ENCODE peak calls at places on chromosomes 12 and 14, in nine cellular contexts. One of them, this sample, is unnamed.

GRCh38 chr12:121925361-121925725 is 7.0 kb downstream of the CFAP251 start:
- DNase-seq in neural progenitor cell: no peak
- DNase-seq in PC-3: no peak
- DNase-seq in Panc1: no peak
- DNase-seq in CD8-positive, alpha-beta memory T cell: no peak
- DNase-seq in left ventricle myocardium inferior: no peak
- DNase-seq in esophagus squamous epithelium: no peak
- DNase-seq in heart left ventricle: peak; percentile 29
- DNase-seq in ovary: no peak
- DNase-seq in this sample: no peak

GRCh38 chr14:56199095-56199975 is 81.1 kb downstream of the PELI2 start:
- DNase-seq in left ventricle myocardium inferior: no peak
- DNase-seq in Panc1: no peak
- DNase-seq in ovary: peak; percentile 52
- DNase-seq in CD8-positive, alpha-beta memory T cell: no peak
- DNase-seq in esophagus squamous epithelium: no peak
- DNase-seq in PC-3: no peak
- DNase-seq in neural progenitor cell: no peak
- DNase-seq in heart left ventricle: peak; percentile 43
- DNase-seq in this sample: peak; percentile 80

GRCh38 chr14:100375273-100375962 is 52.3 kb downstream of the SLC25A47 start:
- DNase-seq in neural progenitor cell: no peak
- DNase-seq in left ventricle myocardium inferior: peak; percentile 79
- DNase-seq in esophagus squamous epithelium: peak; percentile 18
- DNase-seq in heart left ventricle: peak; percentile 91
- DNase-seq in ovary: no peak
- DNase-seq in Panc1: no peak
- DNase-seq in CD8-positive, alpha-beta memory T cell: peak; percentile 33
- DNase-seq in PC-3: peak; percentile 44
- DNase-seq in this sample: peak; percentile 77

GRCh38 chr12:21585485-21585884 is 19.2 kb downstream of the GYS2 start:
- DNase-seq in ovary: no peak
- DNase-seq in Panc1: no peak
- DNase-seq in heart left ventricle: no peak
- DNase-seq in PC-3: no peak
- DNase-seq in CD8-positive, alpha-beta memory T cell: no peak
- DNase-seq in esophagus squamous epithelium: no peak
- DNase-seq in left ventricle myocardium inferior: no peak
- DNase-seq in neural progenitor cell: no peak
- DNase-seq in this sample: no peak

GRCh38 chr14:96806836-96807235 is 9.7 kb downstream of the VRK1 start:
- DNase-seq in ovary: no peak
- DNase-seq in esophagus squamous epithelium: no peak
- DNase-seq in Panc1: no peak
- DNase-seq in left ventricle myocardium inferior: no peak
- DNase-seq in PC-3: no peak
- DNase-seq in heart left ventricle: no peak
- DNase-seq in neural progenitor cell: no peak
- DNase-seq in CD8-positive, alpha-beta memory T cell: no peak
- DNase-seq in this sample: no peak

GRCh38 chr12:1810201-1810930 is 10.0 kb upstream of the LRTM2 start:
- DNase-seq in esophagus squamous epithelium: no peak
- DNase-seq in neural progenitor cell: no peak
- DNase-seq in ovary: no peak
- DNase-seq in Panc1: no peak
- DNase-seq in CD8-positive, alpha-beta memory T cell: no peak
- DNase-seq in heart left ventricle: peak; percentile 22
- DNase-seq in PC-3: no peak
- DNase-seq in left ventricle myocardium inferior: peak; percentile 3
- DNase-seq in this sample: no peak

GRCh38 chr14:24941719-24942118 is 108.2 kb downstream of the STXBP6 start:
- DNase-seq in CD8-positive, alpha-beta memory T cell: no peak
- DNase-seq in heart left ventricle: no peak
- DNase-seq in neural progenitor cell: no peak
- DNase-seq in ovary: no peak
- DNase-seq in esophagus squamous epithelium: no peak
- DNase-seq in left ventricle myocardium inferior: no peak
- DNase-seq in Panc1: no peak
- DNase-seq in PC-3: no peak
- DNase-seq in this sample: peak; percentile 3

GRCh38 chr12:120865094-120865493 is 39.1 kb downstream of the SPPL3 start:
- DNase-seq in heart left ventricle: no peak
- DNase-seq in left ventricle myocardium inferior: no peak
- DNase-seq in neural progenitor cell: no peak
- DNase-seq in PC-3: no peak
- DNase-seq in CD8-positive, alpha-beta memory T cell: no peak
- DNase-seq in Panc1: no peak
- DNase-seq in ovary: no peak
- DNase-seq in esophagus squamous epithelium: no peak
- DNase-seq in this sample: no peak

GRCh38 chr14:101241807-101242278 is 319.5 kb upstream of the DIO3 start:
- DNase-seq in Panc1: no peak
- DNase-seq in neural progenitor cell: no peak
- DNase-seq in PC-3: peak; percentile 66
- DNase-seq in left ventricle myocardium inferior: no peak
- DNase-seq in esophagus squamous epithelium: no peak
- DNase-seq in CD8-positive, alpha-beta memory T cell: no peak
- DNase-seq in ovary: no peak
- DNase-seq in heart left ventricle: no peak
- DNase-seq in this sample: no peak

GRCh38 chr12:52993558-52993869 is 12.7 kb upstream of the EIF4B start:
- DNase-seq in esophagus squamous epithelium: no peak
- DNase-seq in ovary: no peak
- DNase-seq in neural progenitor cell: no peak
- DNase-seq in left ventricle myocardium inferior: no peak
- DNase-seq in CD8-positive, alpha-beta memory T cell: no peak
- DNase-seq in PC-3: no peak
- DNase-seq in Panc1: no peak
- DNase-seq in heart left ventricle: no peak
- DNase-seq in this sample: no peak

GRCh38 chr14:25413058-25413457 is 363.1 kb upstream of the STXBP6 start:
- DNase-seq in ovary: no peak
- DNase-seq in esophagus squamous epithelium: no peak
- DNase-seq in Panc1: no peak
- DNase-seq in neural progenitor cell: no peak
- DNase-seq in CD8-positive, alpha-beta memory T cell: no peak
- DNase-seq in PC-3: no peak
- DNase-seq in heart left ventricle: no peak
- DNase-seq in left ventricle myocardium inferior: no peak
- DNase-seq in this sample: no peak

GRCh38 chr12:64675795-64676194 is 65.5 kb downstream of the RASSF3 start:
- DNase-seq in neural progenitor cell: no peak
- DNase-seq in PC-3: peak; percentile 30
- DNase-seq in heart left ventricle: peak; percentile 82
- DNase-seq in Panc1: no peak
- DNase-seq in left ventricle myocardium inferior: peak; percentile 30
- DNase-seq in CD8-positive, alpha-beta memory T cell: no peak
- DNase-seq in esophagus squamous epithelium: no peak
- DNase-seq in ovary: no peak
- DNase-seq in this sample: peak; percentile 57

GRCh38 chr14:86708846-86709339 is 1178.9 kb downstream of the FLRT2 start:
- DNase-seq in PC-3: no peak
- DNase-seq in ovary: no peak
- DNase-seq in Panc1: no peak
- DNase-seq in esophagus squamous epithelium: no peak
- DNase-seq in CD8-positive, alpha-beta memory T cell: no peak
- DNase-seq in neural progenitor cell: no peak
- DNase-seq in left ventricle myocardium inferior: no peak
- DNase-seq in heart left ventricle: no peak
- DNase-seq in this sample: no peak

GRCh38 chr14:89202413-89202812 is 214.6 kb downstream of the FOXN3 start:
- DNase-seq in heart left ventricle: no peak
- DNase-seq in neural progenitor cell: no peak
- DNase-seq in ovary: no peak
- DNase-seq in left ventricle myocardium inferior: no peak
- DNase-seq in esophagus squamous epithelium: no peak
- DNase-seq in Panc1: no peak
- DNase-seq in CD8-positive, alpha-beta memory T cell: no peak
- DNase-seq in PC-3: no peak
- DNase-seq in this sample: no peak

GRCh38 chr12:111705672-111706071 is 19.8 kb downstream of the ACAD10 start:
- DNase-seq in ovary: no peak
- DNase-seq in CD8-positive, alpha-beta memory T cell: no peak
- DNase-seq in PC-3: no peak
- DNase-seq in esophagus squamous epithelium: no peak
- DNase-seq in heart left ventricle: no peak
- DNase-seq in Panc1: no peak
- DNase-seq in left ventricle myocardium inferior: no peak
- DNase-seq in neural progenitor cell: no peak
- DNase-seq in this sample: no peak

GRCh38 chr14:51129130-51129529 is 34.2 kb upstream of the TRIM9 start:
- DNase-seq in neural progenitor cell: no peak
- DNase-seq in Panc1: no peak
- DNase-seq in CD8-positive, alpha-beta memory T cell: no peak
- DNase-seq in esophagus squamous epithelium: no peak
- DNase-seq in PC-3: no peak
- DNase-seq in ovary: no peak
- DNase-seq in heart left ventricle: no peak
- DNase-seq in left ventricle myocardium inferior: no peak
- DNase-seq in this sample: no peak

DNA sequence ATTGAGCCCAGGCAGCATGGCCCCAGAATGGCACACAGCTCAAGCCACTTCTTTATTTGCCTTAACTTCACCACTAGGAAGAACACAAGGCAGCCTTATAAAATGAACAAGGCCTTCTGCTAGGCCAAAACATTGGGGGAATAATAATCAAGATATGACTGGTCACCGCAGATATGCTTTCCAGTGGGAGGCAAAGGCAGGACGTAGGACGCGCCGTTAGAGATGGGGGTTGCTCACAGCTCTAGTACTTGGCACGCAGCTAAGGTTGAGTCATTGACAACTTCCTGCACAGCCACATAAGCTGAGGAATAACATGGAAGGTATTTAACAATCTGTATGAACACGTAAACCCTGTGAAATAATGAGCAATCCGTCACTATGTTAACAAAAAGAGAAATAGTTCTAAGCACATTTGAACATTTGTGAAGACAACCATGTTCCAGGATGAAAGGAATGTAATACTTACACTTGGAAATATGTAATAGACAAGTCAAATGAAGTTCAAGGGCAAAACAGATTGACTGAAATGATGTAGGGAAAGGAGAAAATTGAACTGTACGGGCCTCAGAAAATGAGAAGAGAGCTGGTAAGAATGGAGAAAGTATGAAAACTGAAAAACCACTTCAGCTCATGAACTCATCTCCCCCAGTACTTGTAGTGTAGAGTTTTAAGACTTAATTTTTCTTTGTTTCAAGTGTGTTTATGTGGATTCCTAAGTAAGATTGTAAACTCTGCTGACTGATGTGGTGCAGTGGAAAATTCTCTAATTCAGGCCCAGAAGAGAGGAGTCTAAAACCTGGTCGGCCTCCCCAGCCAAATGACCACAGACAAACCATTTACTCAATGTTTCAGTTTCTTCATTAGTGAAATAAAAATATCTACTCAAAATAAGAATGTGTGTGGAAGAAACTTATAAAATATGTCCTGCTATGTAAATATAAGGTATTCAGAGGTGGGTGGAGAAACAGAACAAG is 59.3 kb upstream of the CCDC91 start:
- DNase-seq in left ventricle myocardium inferior: peak; percentile 17
- DNase-seq in heart left ventricle: peak; percentile 76
- DNase-seq in PC-3: peak; percentile 98
- DNase-seq in Panc1: peak; percentile 94
- DNase-seq in CD8-positive, alpha-beta memory T cell: no peak
- DNase-seq in ovary: peak; percentile 51
- DNase-seq in neural progenitor cell: no peak
- DNase-seq in esophagus squamous epithelium: no peak
- DNase-seq in this sample: peak; percentile 90
- H3K27ac ChIP-seq in left ventricle myocardium inferior: no peak overlapping the region
- H3K27ac ChIP-seq in heart left ventricle: no peak overlapping the region
- H3K27ac ChIP-seq in PC-3: peak overlapping the region; percentile 92
- H3K27ac ChIP-seq in Panc1: peak overlapping the region; percentile 86
- H3K27ac ChIP-seq in CD8-positive, alpha-beta memory T cell: peak overlapping the region; percentile 26
- H3K27ac ChIP-seq in ovary: peak overlapping the region; percentile 30
- H3K27ac ChIP-seq in neural progenitor cell: no peak overlapping the region
- H3K27ac ChIP-seq in esophagus squamous epithelium: peak overlapping the region; percentile 59
- H3K27ac ChIP-seq in this sample: peak overlapping the region; percentile 96

GRCh38 chr12:98903875-98904274 is 258.8 kb downstream of the APAF1 start:
- DNase-seq in left ventricle myocardium inferior: no peak
- DNase-seq in Panc1: no peak
- DNase-seq in CD8-positive, alpha-beta memory T cell: no peak
- DNase-seq in heart left ventricle: no peak
- DNase-seq in PC-3: no peak
- DNase-seq in neural progenitor cell: no peak
- DNase-seq in ovary: no peak
- DNase-seq in esophagus squamous epithelium: no peak
- DNase-seq in this sample: no peak

GRCh38 chr12:98896938-98897337 is 251.8 kb downstream of the APAF1 start:
- DNase-seq in ovary: no peak
- DNase-seq in PC-3: no peak
- DNase-seq in esophagus squamous epithelium: no peak
- DNase-seq in CD8-positive, alpha-beta memory T cell: no peak
- DNase-seq in heart left ventricle: no peak
- DNase-seq in neural progenitor cell: peak; percentile 67
- DNase-seq in Panc1: no peak
- DNase-seq in left ventricle myocardium inferior: no peak
- DNase-seq in this sample: no peak

DNA sequence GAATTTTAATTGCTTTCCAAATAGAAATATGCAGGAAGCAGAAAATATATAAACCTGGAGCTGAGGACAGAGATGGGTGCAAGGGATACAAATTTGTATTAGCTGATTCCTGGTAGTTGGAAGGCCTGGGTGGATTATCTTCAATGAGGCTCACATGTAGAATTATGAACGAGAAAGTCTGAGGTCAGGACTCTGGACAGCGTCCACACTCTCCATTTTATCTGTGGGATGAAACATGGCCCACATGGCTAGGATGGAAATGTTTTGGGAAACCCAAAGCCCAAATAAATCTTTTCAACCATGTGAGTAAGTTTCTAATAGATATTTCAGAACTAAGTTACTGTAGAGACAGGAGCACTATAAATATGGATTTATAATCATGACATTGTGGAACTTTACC is 256.1 kb downstream of the APAF1 start:
- DNase-seq in PC-3: no peak
- DNase-seq in ovary: no peak
- DNase-seq in neural progenitor cell: peak; percentile 24
- DNase-seq in Panc1: no peak
- DNase-seq in left ventricle myocardium inferior: no peak
- DNase-seq in esophagus squamous epithelium: no peak
- DNase-seq in heart left ventricle: no peak
- DNase-seq in CD8-positive, alpha-beta memory T cell: no peak
- DNase-seq in this sample: no peak
- H3K27me3 ChIP-seq in PC-3: peaks cover 12% of the 10 kb centered on the region
- H3K27me3 ChIP-seq in ovary: no peaks in the 10 kb centered on the region
- H3K27me3 ChIP-seq in neural progenitor cell: peaks cover 39% of the 10 kb centered on the region
- H3K27me3 ChIP-seq in Panc1: no peaks in the 10 kb centered on the region
- H3K27me3 ChIP-seq in left ventricle myocardium inferior: peaks cover 48% of the 10 kb centered on the region
- H3K27me3 ChIP-seq in esophagus squamous epithelium: no peaks in the 10 kb centered on the region
- H3K27me3 ChIP-seq in heart left ventricle: peaks cover 22% of the 10 kb centered on the region
- H3K27me3 ChIP-seq in CD8-positive, alpha-beta memory T cell: no peaks in the 10 kb centered on the region
- H3K27me3 ChIP-seq in this sample: peaks cover 18% of the 10 kb centered on the region

GRCh38 chr14:91323671-91324605 is 79.4 kb upstream of the GPR68 start:
- DNase-seq in esophagus squamous epithelium: peak; percentile 55
- DNase-seq in left ventricle myocardium inferior: peak; percentile 86
- DNase-seq in heart left ventricle: peak; percentile 87
- DNase-seq in ovary: peak; percentile 79
- DNase-seq in PC-3: peak; percentile 70
- DNase-seq in neural progenitor cell: peak; percentile 75
- DNase-seq in Panc1: peak; percentile 22
- DNase-seq in CD8-positive, alpha-beta memory T cell: peak; percentile 91
- DNase-seq in this sample: peak; percentile 28
- H3K4me3 ChIP-seq in esophagus squamous epithelium: peak overlapping the region; percentile 39
- H3K4me3 ChIP-seq in left ventricle myocardium inferior: peak overlapping the region; percentile 69
- H3K4me3 ChIP-seq in heart left ventricle: peak overlapping the region; percentile 49
- H3K4me3 ChIP-seq in ovary: peak overlapping the region; percentile 25
- H3K4me3 ChIP-seq in PC-3: no peak overlapping the region
- H3K4me3 ChIP-seq in neural progenitor cell: no peak overlapping the region
- H3K4me3 ChIP-seq in Panc1: no peak overlapping the region
- H3K4me3 ChIP-seq in CD8-positive, alpha-beta memory T cell: peak overlapping the region; percentile 32
- H3K4me3 ChIP-seq in this sample: no peak overlapping the region

GRCh38 chr12:19624401-19624930 is 185.2 kb downstream of the AEBP2 start:
- DNase-seq in CD8-positive, alpha-beta memory T cell: no peak
- DNase-seq in PC-3: no peak
- DNase-seq in neural progenitor cell: no peak
- DNase-seq in heart left ventricle: no peak
- DNase-seq in esophagus squamous epithelium: no peak
- DNase-seq in left ventricle myocardium inferior: no peak
- DNase-seq in Panc1: no peak
- DNase-seq in ovary: no peak
- DNase-seq in this sample: no peak
- H3K27ac ChIP-seq in CD8-positive, alpha-beta memory T cell: no peak overlapping the region
- H3K27ac ChIP-seq in PC-3: no peak overlapping the region
- H3K27ac ChIP-seq in neural progenitor cell: no peak overlapping the region
- H3K27ac ChIP-seq in heart left ventricle: no peak overlapping the region
- H3K27ac ChIP-seq in esophagus squamous epithelium: no peak overlapping the region
- H3K27ac ChIP-seq in left ventricle myocardium inferior: no peak overlapping the region
- H3K27ac ChIP-seq in Panc1: no peak overlapping the region
- H3K27ac ChIP-seq in ovary: no peak overlapping the region
- H3K27ac ChIP-seq in this sample: no peak overlapping the region